ENCODE peak calls at places on chromosome 16, in seven cellular contexts. Z, S, R, P, F, H and J are unnamed samples.

GRCh38 chr16:66292241-66292935 is 74.1 kb upstream of the CDH5 start:
- DNase-seq in Z (no peak), S (no peak), R (no peak), P (peak; percentile 16), F (no peak), H (no peak), J (no peak)

GRCh38 chr16:27240948-27241531 is 27.5 kb downstream of the NSMCE1 start:
- DNase-seq in Z (peak; percentile 80), S (no peak), R (peak; percentile 92), P (no peak), F (no peak), H (no peak), J (no peak)

GRCh38 chr16:67541391-67542263 is 13.0 kb downstream of the RIPOR1 start:
- DNase-seq in Z (peak; percentile 37), S (no peak), R (peak; percentile 34), P (no peak), F (no peak), H (no peak), J (peak; percentile 40)

GRCh38 chr16:15542734-15543347 is 100.1 kb downstream of the MARF1 start:
- DNase-seq in Z (no peak), S (no peak), R (no peak), P (no peak), F (no peak), H (no peak), J (no peak)

GRCh38 chr16:89055894-89056555 is 37.6 kb upstream of the ACSF3 start:
- DNase-seq in Z (no peak), S (no peak), R (no peak), P (no peak), F (no peak), H (no peak), J (no peak)

GRCh38 chr16:66344533-66345145 is 21.9 kb upstream of the CDH5 start:
- DNase-seq in Z (peak; percentile 48), S (no peak), R (peak; percentile 44), P (no peak), F (no peak), H (peak; percentile 92), J (no peak)

GRCh38 chr16:47848481-47849109 is 307.2 kb downstream of the ABCC12 start:
- DNase-seq in Z (peak; percentile 55), S (peak; percentile 21), R (peak; percentile 25), P (no peak), F (peak; percentile 45), H (no peak), J (peak; percentile 55)

GRCh38 chr16:3652373-3653037 is 2.0 kb upstream of the DNASE1 start:
- DNase-seq in Z (no peak), S (no peak), R (no peak), P (no peak), F (no peak), H (no peak), J (no peak)

GRCh38 chr16:67249762-67250327 is 1.1 kb downstream of the SLC9A5 start:
- DNase-seq in Z (peak; percentile 35), S (no peak), R (peak; percentile 20), P (no peak), F (no peak), H (no peak), J (no peak)

GRCh38 chr16:55475919-55476318 is 3.1 kb upstream of the MMP2 start:
- DNase-seq in Z (no peak), S (no peak), R (peak; percentile 49), P (no peak), F (no peak), H (no peak), J (peak; percentile 19)

GRCh38 chr16:72853575-72853974 is 194.4 kb downstream of the ZFHX3 start:
- DNase-seq in Z (no peak), S (no peak), R (no peak), P (no peak), F (no peak), H (no peak), J (no peak)

GRCh38 chr16:2149630-2150417 is 1.4 kb downstream of the RAB26 start:
- DNase-seq in Z (no peak), S (no peak), R (no peak), P (peak; percentile 73), F (peak; percentile 82), H (no peak), J (peak; percentile 70)

GRCh38 chr16:30896203-30896889 is at the start of gene CTF1:
- DNase-seq in Z (peak; percentile 89), S (peak; percentile 83), R (peak; percentile 90), P (peak; percentile 85), F (peak; percentile 89), H (peak; percentile 64), J (peak; percentile 94)

GRCh38 chr16:79212114-79212791 is 388.3 kb downstream of the MAF start:
- DNase-seq in Z (no peak), S (peak; percentile 30), R (no peak), P (no peak), F (no peak), H (no peak), J (no peak)

GRCh38 chr16:62051942-62052341 is 15.7 kb upstream of the CDH8 start:
- DNase-seq in Z (no peak), S (no peak), R (no peak), P (no peak), F (no peak), H (no peak), J (no peak)

GRCh38 chr16:48611329-48612137 is 1.6 kb upstream of the N4BP1 start:
- DNase-seq in Z (no peak), S (no peak), R (no peak), P (peak; percentile 71), F (no peak), H (peak; percentile 97), J (peak; percentile 89)

GRCh38 chr16:31109622-31110021 is 1.4 kb downstream of the BCKDK start:
- DNase-seq in Z (no peak), S (no peak), R (no peak), P (no peak), F (no peak), H (no peak), J (no peak)

GRCh38 chr16:24218299-24218698 is 37.8 kb upstream of the CACNG3 start:
- DNase-seq in Z (no peak), S (no peak), R (no peak), P (no peak), F (no peak), H (no peak), J (no peak)

GRCh38 chr16:66478733-66479511 is 51.8 kb downstream of the BEAN1 start:
- DNase-seq in Z (peak; percentile 40), S (no peak), R (peak; percentile 56), P (peak; percentile 87), F (peak; percentile 81), H (peak; percentile 97), J (peak; percentile 92)

GRCh38 chr16:81511371-81511770 is 66.8 kb downstream of the CMIP start:
- DNase-seq in Z (peak; percentile 89), S (no peak), R (peak; percentile 60), P (no peak), F (no peak), H (peak; percentile 73), J (peak; percentile 82)

GRCh38 chr16:64102654-64103053 is 1019.2 kb downstream of the CDH11 start:
- DNase-seq in Z (no peak), S (no peak), R (no peak), P (no peak), F (no peak), H (no peak), J (no peak)

GRCh38 chr16:65202461-65202860 is 80.6 kb upstream of the CDH11 start:
- DNase-seq in Z (peak; percentile 79), S (no peak), R (peak; percentile 43), P (no peak), F (no peak), H (no peak), J (no peak)

GRCh38 chr16:8376430-8376829 is 213.9 kb downstream of the TMEM114 start:
- DNase-seq in Z (no peak), S (no peak), R (no peak), P (no peak), F (no peak), H (no peak), J (no peak)

GRCh38 chr16:31386157-31386984 is 6.8 kb upstream of the ITGAD start:
- DNase-seq in Z (peak; percentile 72), S (no peak), R (peak; percentile 1), P (no peak), F (no peak), H (peak; percentile 85), J (peak; percentile 78)

GRCh38 chr16:12421688-12422087 is 382.0 kb downstream of the CPPED1 start:
- DNase-seq in Z (no peak), S (no peak), R (no peak), P (no peak), F (no peak), H (no peak), J (no peak)

DNA sequence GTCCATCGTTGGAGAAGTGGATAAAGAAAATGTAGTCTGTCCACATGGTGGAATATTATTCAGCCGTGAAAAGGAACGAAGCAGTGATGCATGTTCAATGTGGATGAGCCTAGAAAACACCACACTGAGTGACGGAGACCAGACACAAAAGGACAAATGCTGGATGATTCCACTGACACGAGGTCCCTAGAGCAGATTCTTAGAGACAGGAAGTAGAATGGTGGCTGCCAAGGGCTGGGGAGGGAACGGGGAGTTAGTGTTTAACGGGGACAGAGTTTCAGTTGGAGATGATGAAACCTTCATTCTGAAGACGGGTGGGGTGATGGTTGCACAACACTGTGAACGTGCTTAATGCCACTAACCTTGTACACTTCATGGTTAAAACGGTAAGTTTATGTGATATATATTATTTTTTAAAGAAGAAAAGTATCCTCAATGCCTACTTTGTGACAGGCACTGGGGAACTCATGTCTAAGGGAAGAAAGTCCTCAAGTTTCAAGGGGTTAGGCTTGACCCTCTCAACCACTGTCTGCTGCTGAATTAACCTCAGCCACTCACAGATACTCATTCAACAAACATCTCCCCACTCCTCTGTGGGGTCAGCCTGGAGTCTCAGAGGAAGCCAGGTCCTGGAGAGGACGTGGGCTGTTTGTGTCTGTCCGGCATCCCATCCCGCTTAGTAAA is 17.6 kb downstream of the C16orf74 start:
- DNase-seq in Z (no peak), S (no peak), R (peak; percentile 20), P (no peak), F (no peak), H (no peak), J (no peak)
- H2BK5ac ChIP-seq in Z (no peak overlapping the region), S (no peak overlapping the region), R (no peak overlapping the region), P (no peak overlapping the region), F (no peak overlapping the region), H (no peak overlapping the region), J (no peak overlapping the region)

GRCh38 chr16:22813223-22813945 is 578 bp upstream of the HS3ST2 start:
- DNase-seq in Z (peak; percentile 7), S (peak; percentile 82), R (peak; percentile 15), P (peak; percentile 88), F (peak; percentile 97), H (no peak), J (peak; percentile 87)
- H3K4ac ChIP-seq in Z (no peak overlapping the region), S (no peak overlapping the region), R (no peak overlapping the region), P (no peak overlapping the region), F (no peak overlapping the region), H (no peak overlapping the region), J (no peak overlapping the region)

GRCh38 chr16:11390573-11391495 is 45.6 kb downstream of the RMI2 start:
- DNase-seq in Z (no peak), S (no peak), R (no peak), P (no peak), F (no peak), H (no peak), J (peak; percentile 49)
- H3K18ac ChIP-seq in Z (no peak overlapping the region), S (peak overlapping the region; percentile 72), R (no peak overlapping the region), P (no peak overlapping the region), F (no peak overlapping the region), H (no peak overlapping the region), J (no peak overlapping the region)

DNA sequence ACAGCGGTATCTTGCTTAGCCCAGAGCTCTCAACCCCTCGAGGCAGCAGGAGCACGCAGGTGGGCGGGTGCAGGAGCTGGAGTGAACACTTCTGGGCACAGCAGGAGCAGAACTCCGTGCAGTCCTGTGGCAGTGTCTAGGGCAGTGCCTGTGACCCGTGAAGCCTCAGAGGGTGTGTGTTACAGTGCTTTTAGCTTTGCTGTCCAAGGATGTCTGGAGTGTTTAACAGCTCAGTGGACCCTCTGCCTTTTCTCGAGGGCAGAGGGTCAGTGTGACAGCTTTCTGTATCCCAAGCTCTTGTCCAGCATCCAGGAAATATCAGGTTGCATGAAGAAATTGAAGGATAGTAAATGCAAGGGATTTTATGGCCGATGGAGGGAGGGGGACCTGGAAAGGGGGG is 16.4 kb upstream of the SSTR5 start:
- DNase-seq in Z (no peak), S (no peak), R (no peak), P (no peak), F (no peak), H (no peak), J (no peak)
- H2BK5ac ChIP-seq in Z (no peak overlapping the region), S (no peak overlapping the region), R (no peak overlapping the region), P (no peak overlapping the region), F (no peak overlapping the region), H (no peak overlapping the region), J (no peak overlapping the region)